ENCODE peak calls at places on chromosomes 7 and 10, in six cellular contexts. F is K562, T is prostate gland, S is GM12891, E is upper lobe of left lung, C is Panc1. G is an unnamed sample.

GRCh38 chr10:48509974-48510692 is 94.7 kb downstream of the ARHGAP22 start:
- DNase-seq in F (peak), S (no peak), T (no peak), E (no peak), C (no peak), G (peak)

GRCh38 chr7:151247016-151247580 is 1.4 kb downstream of the SMARCD3 start:
- DNase-seq in S (no peak), T (no peak), F (no peak), E (no peak), C (no peak), G (no peak)

GRCh38 chr7:111098926-111099250 is 8.0 kb downstream of the LRRN3 start:
- DNase-seq in C (no peak), S (no peak), E (no peak), T (no peak), F (no peak), G (no peak)

GRCh38 chr10:78892383-78893191 is 176.2 kb upstream of the ZMIZ1 start:
- DNase-seq in F (no peak), E (no peak), S (no peak), C (no peak), T (no peak), G (no peak)

GRCh38 chr7:155763721-155764431 is 48.4 kb downstream of the SHH start:
- DNase-seq in S (peak), E (no peak), T (no peak), C (no peak), F (no peak), G (peak)

GRCh38 chr7:110759069-110759468 is 331.9 kb upstream of the LRRN3 start:
- DNase-seq in T (peak), E (no peak), S (no peak), F (no peak), C (no peak), G (no peak)

GRCh38 chr10:110355922-110356627 is 51.4 kb upstream of the SMNDC1 start:
- DNase-seq in E (no peak), T (no peak), S (no peak), F (no peak), C (no peak), G (no peak)

GRCh38 chr7:93715234-93715633 is 140.7 kb upstream of the CALCR start:
- DNase-seq in C (peak), T (no peak), S (no peak), E (peak), F (peak), G (peak)

GRCh38 chr10:7170626-7171322 is 240.1 kb downstream of the SFMBT2 start:
- DNase-seq in E (no peak), C (no peak), T (peak), S (no peak), F (no peak), G (no peak)

GRCh38 chr7:123608991-123609882 is 7.6 kb downstream of the ASB15 start:
- DNase-seq in E (no peak), T (no peak), F (no peak), S (no peak), C (no peak), G (no peak)
- TF ChIP-seq POLR2AphosphoS5 in E (no peak), T (no peak), F (no peak), S (no peak), C (no peak), G (no peak)

GRCh38 chr10:71436268-71436922 is 39.7 kb downstream of the CDH23 start:
- DNase-seq in F (no peak), E (peak), T (no peak), C (no peak), S (no peak), G (no peak)
- TF ChIP-seq POLR2AphosphoS5 in F (no peak), E (no peak), T (no peak), C (no peak), S (no peak), G (no peak)

DNA sequence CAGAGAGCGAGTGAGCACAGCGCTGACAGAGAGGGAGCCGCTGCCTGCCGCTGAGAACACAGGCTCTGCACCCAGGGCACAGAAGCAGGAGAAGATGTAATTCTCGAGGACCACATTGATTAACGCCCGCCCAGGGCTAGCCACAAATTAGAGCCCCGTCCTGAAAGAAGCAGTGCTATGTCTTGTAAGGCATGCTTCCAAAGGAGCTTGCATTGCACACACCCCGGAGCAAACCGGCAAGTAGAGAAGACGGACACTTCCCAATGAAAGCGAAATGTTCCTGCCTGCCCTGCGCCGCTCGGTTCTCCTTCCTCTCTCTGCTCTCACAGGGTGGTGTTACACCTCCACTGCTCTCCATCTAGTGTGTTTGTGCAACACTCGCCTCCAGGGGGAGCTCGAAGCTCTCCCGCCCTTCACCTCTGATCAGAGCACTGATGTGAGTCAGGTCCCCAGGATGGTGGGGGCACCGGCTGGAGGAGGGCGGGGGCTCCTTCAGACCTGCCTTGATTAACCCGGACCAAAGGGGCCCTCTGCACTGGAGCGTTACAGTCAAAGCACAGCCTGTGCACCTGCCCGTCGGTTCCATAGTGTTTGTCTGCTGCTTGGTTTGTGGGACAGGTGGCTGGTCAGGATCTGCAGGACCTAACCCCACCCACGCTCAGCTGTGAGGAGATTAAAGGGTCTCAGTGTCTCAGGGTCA is 316.5 kb downstream of the ADARB2 start:
- DNase-seq in T (peak), E (peak), F (peak), S (peak), C (peak), G (peak)
- TF ChIP-seq POLR2AphosphoS5 in T (peak), E (no peak), F (no peak), S (no peak), C (no peak), G (peak)

DNA sequence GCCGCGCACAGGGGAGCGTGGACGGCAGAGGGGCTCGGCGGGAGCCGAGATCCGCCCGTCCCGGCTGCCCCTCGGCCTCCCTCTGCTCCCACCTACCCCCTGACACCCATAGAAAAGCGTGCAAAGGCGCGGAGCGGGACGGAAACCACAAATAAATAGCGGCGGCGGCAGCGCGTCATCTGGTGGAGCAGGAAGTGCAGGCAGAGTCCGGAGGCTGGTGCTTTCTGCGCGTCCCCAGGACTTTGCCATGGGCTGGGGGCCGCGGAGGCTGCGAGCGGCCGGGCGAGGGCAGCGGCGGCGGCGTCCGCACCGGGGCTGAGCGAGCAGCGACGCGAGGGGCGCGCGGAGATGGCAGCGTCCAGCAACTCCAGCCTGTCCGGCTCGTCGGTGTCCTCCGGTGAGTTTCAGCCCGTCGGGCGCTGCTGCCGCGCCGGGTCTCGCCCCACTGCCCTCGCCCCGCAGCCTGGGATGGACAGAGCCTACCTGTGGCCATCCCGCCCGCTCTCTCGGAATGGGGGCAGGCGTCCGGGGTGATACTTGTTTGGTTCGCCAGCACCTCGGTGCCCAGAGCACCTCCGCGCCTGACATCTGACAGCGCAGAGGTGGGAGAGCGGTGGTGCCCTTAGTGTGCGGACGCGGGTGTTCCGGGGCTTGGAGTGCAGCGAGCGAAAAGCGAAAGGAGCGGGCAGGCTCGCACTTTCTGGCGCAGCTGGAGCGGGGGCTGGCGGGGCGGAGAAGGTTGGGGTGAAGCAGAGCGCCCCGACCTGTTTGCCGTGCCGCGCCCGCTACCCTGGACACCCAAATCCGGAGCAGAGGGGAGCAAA is at the start of gene CHN2:
- DNase-seq in T (peak), S (no peak), F (no peak), C (no peak), E (peak), G (peak)
- TF ChIP-seq POLR2AphosphoS5 in T (no peak), S (no peak), F (no peak), C (no peak), E (no peak), G (peak)

GRCh38 chr10:120477723-120478270 is 20.8 kb downstream of the PLPP4 start:
- DNase-seq in F (no peak), E (no peak), S (no peak), T (no peak), C (no peak), G (no peak)
- TF ChIP-seq POLR2AphosphoS5 in F (no peak), E (no peak), S (no peak), T (no peak), C (no peak), G (no peak)

DNA sequence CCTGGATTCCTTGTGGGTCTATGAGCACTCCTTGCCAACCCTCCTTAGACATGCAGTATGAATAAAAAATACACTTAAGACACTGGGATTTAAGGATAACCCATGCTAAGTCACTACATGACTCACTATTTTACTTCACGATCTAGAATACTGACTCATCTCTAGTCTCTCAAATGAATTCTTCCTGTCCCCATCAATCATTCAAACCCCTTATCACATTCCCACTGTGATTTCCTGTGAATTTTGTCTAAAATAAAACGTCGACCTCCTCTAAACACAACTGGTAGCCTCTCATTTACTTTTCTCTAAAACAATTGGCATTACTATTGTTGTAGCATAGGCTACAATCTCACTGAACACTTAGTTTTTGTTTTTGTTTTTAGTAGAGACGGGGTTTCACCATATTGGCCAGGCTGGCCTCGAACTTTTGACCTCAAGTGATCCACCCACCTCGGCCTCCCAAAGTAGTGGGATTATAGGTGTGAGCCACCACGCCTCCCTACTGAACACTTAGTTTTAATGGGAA is 3.9 kb upstream of the IQUB start:
- DNase-seq in E (no peak), T (no peak), S (no peak), F (peak), C (peak), G (no peak)
- TF ChIP-seq POLR2AphosphoS5 in E (no peak), T (no peak), S (no peak), F (no peak), C (no peak), G (no peak)

GRCh38 chr10:5601826-5602225 is 64.6 kb downstream of the ASB13 start:
- DNase-seq in T (no peak), C (no peak), F (no peak), S (no peak), E (no peak), G (no peak)
- TF ChIP-seq POLR2AphosphoS5 in T (no peak), C (no peak), F (no peak), S (no peak), E (no peak), G (no peak)

GRCh38 chr7:23598321-23598720 is 1.1 kb downstream of the CCDC126 start:
- DNase-seq in F (no peak), S (no peak), T (no peak), C (no peak), E (no peak), G (no peak)

GRCh38 chr7:23594879-23595604 is 2.1 kb upstream of the CCDC126 start:
- DNase-seq in S (peak), C (no peak), F (no peak), T (no peak), E (no peak), G (no peak)

GRCh38 chr7:23600251-23600650 is 3.1 kb downstream of the CCDC126 start:
- DNase-seq in T (no peak), S (no peak), E (no peak), C (no peak), F (no peak), G (no peak)

GRCh38 chr7:23597908-23598224 is 684 bp downstream of the CCDC126 start:
- DNase-seq in S (no peak), E (no peak), C (no peak), T (no peak), F (no peak), G (no peak)

GRCh38 chr7:23597064-23597907 is at the start of gene CCDC126:
- DNase-seq in S (peak), F (peak), T (peak), C (peak), E (peak), G (peak)
- TF ChIP-seq POLR2AphosphoS5 in S (no peak), F (no peak), T (peak), C (peak), E (peak), G (peak)

GRCh38 chr10:13852872-13853271 is 266.1 kb downstream of the PRPF18 start:
- DNase-seq in C (no peak), F (no peak), E (peak), S (no peak), T (no peak), G (no peak)
- TF ChIP-seq POLR2AphosphoS5 in C (no peak), F (no peak), E (peak), S (no peak), T (peak), G (no peak)